ENCODE peak calls at places on chromosomes 13 and 19, in nine cellular contexts. Z is AG08395; K is CD8-positive, alpha-beta T cell; G is stimulated activated CD8-positive, alpha-beta memory T cell treated with anti-CD3 and anti-CD28 coated beads, Interleukin-2, amount 100 ng/mL, for 1 hour; S is T-cell; A is A172; C is stimulated activated CD4-positive, alpha-beta T cell treated with anti-CD3 and anti-CD28 coated beads, TNF-alpha, amount 100 ng/mL, for 4 hours; E is cardiac fibroblast; O is WTC11. X is an unnamed sample.

GRCh38 chr19:52110780-52111179 is 15.2 kb upstream of the ZNF841 start:
- DNase-seq in Z (no peak), K (no peak), G (no peak), S (no peak), A (no peak), C (no peak), E (no peak), O (no peak), X (no peak)

GRCh38 chr13:112995395-112996091 is 26.5 kb downstream of the MCF2L start:
- DNase-seq in Z (no peak), K (no peak), G (no peak), S (no peak), A (no peak), C (no peak), E (no peak), O (no peak), X (no peak)

GRCh38 chr13:23673354-23673753 is 103.1 kb downstream of the TNFRSF19 start:
- DNase-seq in Z (peak), K (no peak), G (no peak), S (no peak), A (peak), C (no peak), E (peak), O (no peak), X (peak)

GRCh38 chr13:27868639-27869435 is 51.0 kb upstream of the PDX1 start:
- DNase-seq in Z (no peak), K (no peak), G (no peak), S (no peak), A (no peak), C (no peak), E (peak), O (no peak), X (no peak)

GRCh38 chr19:40716031-40716654 is 543 bp downstream of the COQ8B start:
- DNase-seq in Z (no peak), K (peak), G (peak), S (peak), A (no peak), C (peak), E (peak), O (no peak), X (peak)

GRCh38 chr19:43735957-43736356 is 18.8 kb downstream of the SMG9 start:
- DNase-seq in Z (peak), K (no peak), G (no peak), S (no peak), A (no peak), C (no peak), E (no peak), O (no peak), X (peak)

GRCh38 chr19:7393934-7394508 is 45.3 kb downstream of the ARHGEF18 start:
- DNase-seq in Z (no peak), K (no peak), G (no peak), S (no peak), A (no peak), C (no peak), E (peak), O (no peak), X (no peak)

GRCh38 chr19:29564574-29565005 is 38.8 kb downstream of the VSTM2B start:
- DNase-seq in Z (no peak), K (no peak), G (no peak), S (no peak), A (no peak), C (no peak), E (no peak), O (no peak), X (no peak)

GRCh38 chr19:37981785-37982475 is 74.9 kb downstream of the SIPA1L3 start:
- DNase-seq in Z (no peak), K (no peak), G (no peak), S (no peak), A (no peak), C (no peak), E (no peak), O (no peak), X (no peak)

GRCh38 chr19:40807147-40808020 is 8.4 kb downstream of the EGLN2 start:
- DNase-seq in Z (no peak), K (peak), G (no peak), S (no peak), A (no peak), C (no peak), E (no peak), O (peak), X (no peak)

GRCh38 chr13:51113186-51113881 is 2.3 kb upstream of the C13orf42 start:
- DNase-seq in Z (no peak), K (no peak), G (no peak), S (no peak), A (no peak), C (no peak), E (no peak), O (no peak), X (no peak)

GRCh38 chr13:33174491-33174890 is 111.1 kb downstream of the STARD13 start:
- DNase-seq in Z (no peak), K (no peak), G (no peak), S (no peak), A (no peak), C (no peak), E (no peak), O (no peak), X (no peak)

GRCh38 chr13:43522788-43523187 is 264.0 kb downstream of the ENOX1 start:
- DNase-seq in Z (peak), K (no peak), G (no peak), S (no peak), A (no peak), C (no peak), E (peak), O (no peak), X (peak)

X was measured in HFFc6.